ENCODE peak calls at places on chromosomes 16 and 17, in seven cellular contexts. J, P, X, F, G, K and B are unnamed samples.

GRCh38 chr17:63024201-63024600 is 58.2 kb downstream of the TANC2 start:
- DNase-seq in K (no peak), X (no peak), J (no peak), G (no peak), F (no peak), P (no peak), B (no peak)

GRCh38 chr17:27333410-27333980 is 39.6 kb downstream of the WSB1 start:
- DNase-seq in G (no peak), F (no peak), X (no peak), K (no peak), P (no peak), J (no peak), B (no peak)

GRCh38 chr17:59416184-59416583 is 84.7 kb downstream of the YPEL2 start:
- DNase-seq in K (no peak), J (no peak), G (no peak), X (no peak), P (no peak), F (no peak), B (no peak)

GRCh38 chr17:14748036-14748715 is 447.3 kb downstream of the HS3ST3B1 start:
- DNase-seq in K (no peak), P (no peak), G (no peak), J (peak), X (no peak), F (no peak), B (no peak)

GRCh38 chr17:27384261-27384701 is 72.0 kb upstream of the KSR1 start:
- DNase-seq in G (no peak), P (no peak), X (no peak), J (no peak), K (no peak), F (no peak), B (no peak)

GRCh38 chr17:67672592-67672991 is 45.1 kb upstream of the NOL11 start:
- DNase-seq in J (no peak), X (no peak), F (no peak), G (no peak), P (no peak), K (no peak), B (no peak)

GRCh38 chr17:60641810-60642220 is 35.8 kb upstream of the BCAS3 start:
- DNase-seq in P (peak), J (peak), X (peak), K (peak), G (peak), F (peak), B (peak)

GRCh38 chr17:58247511-58248363 is 9.4 kb downstream of the LPO start:
- DNase-seq in G (no peak), X (no peak), F (no peak), P (no peak), K (no peak), J (no peak), B (peak)

GRCh38 chr16:76583466-76583865 is 306.3 kb downstream of the CNTNAP4 start:
- DNase-seq in J (no peak), G (no peak), K (peak), P (no peak), F (no peak), X (no peak), B (peak)

GRCh38 chr16:19481291-19481690 is 40.6 kb downstream of the GDE1 start:
- DNase-seq in P (no peak), K (no peak), G (no peak), X (no peak), F (no peak), J (no peak), B (no peak)

GRCh38 chr16:10078541-10078949 is 103.7 kb downstream of the GRIN2A start:
- DNase-seq in J (no peak), X (no peak), F (peak), P (no peak), K (peak), G (no peak), B (peak)

GRCh38 chr17:67105213-67105612 is 60.9 kb downstream of the CACNG1 start:
- DNase-seq in F (no peak), J (no peak), P (no peak), K (no peak), X (no peak), G (no peak), B (no peak)

GRCh38 chr16:3171181-3171854 is 16.7 kb upstream of the OR1F1 start:
- DNase-seq in P (no peak), X (peak), G (no peak), K (no peak), J (peak), F (no peak), B (no peak)

GRCh38 chr17:43314582-43314981 is 80.8 kb upstream of the RNU2-1 start:
- DNase-seq in K (no peak), P (no peak), F (no peak), X (no peak), J (peak), G (no peak), B (no peak)

GRCh38 chr16:57089406-57089805 is 3.0 kb upstream of the CPNE2 start:
- DNase-seq in F (no peak), J (no peak), K (no peak), P (no peak), X (no peak), G (no peak), B (peak)

GRCh38 chr16:81313731-81314602 is 795 bp upstream of the GAN start:
- DNase-seq in J (no peak), K (no peak), X (no peak), P (no peak), F (no peak), G (no peak), B (peak)

GRCh38 chr16:12305847-12306246 is 329.3 kb downstream of the SNX29 start:
- DNase-seq in X (no peak), P (no peak), G (no peak), F (no peak), K (no peak), J (no peak), B (no peak)

GRCh38 chr16:293043-293775 is 10.2 kb downstream of the PDIA2 start:
- DNase-seq in J (no peak), F (no peak), K (no peak), G (no peak), P (no peak), X (no peak), B (no peak)

GRCh38 chr17:17324616-17325015 is 21.4 kb downstream of the NT5M start:
- DNase-seq in P (no peak), J (no peak), X (no peak), F (no peak), G (no peak), K (no peak), B (no peak)